ENCODE peak calls at places on chromosomes 2 and 18, in seven cellular contexts. O is mesothelial cell of epicardium; Y is heart left ventricle; L is activated CD8-positive, alpha-beta T cell treated with anti-CD3 and anti-CD28 coated beads for 36 hours; X is lower leg skin; J is AG10803; C is AG04450. Q is an unnamed sample.

GRCh38 chr2:28736034-28736433 is 15.6 kb upstream of the PPP1CB start:
- DNase-seq in J (peak), X (peak), L (no peak), Y (no peak), C (no peak), O (no peak), Q (no peak)

GRCh38 chr2:5696741-5697521 is 4.7 kb downstream of the SOX11 start:
- DNase-seq in L (no peak), X (no peak), J (peak), Y (no peak), O (no peak), C (no peak), Q (no peak)

GRCh38 chr2:48525269-48525943 is 4.5 kb upstream of the STON1 start:
- DNase-seq in J (peak), X (no peak), C (no peak), O (no peak), Y (no peak), L (no peak), Q (no peak)

GRCh38 chr2:201203916-201204654 is 21.1 kb downstream of the CASP10 start:
- DNase-seq in X (no peak), C (peak), J (peak), O (no peak), L (no peak), Y (no peak), Q (no peak)

GRCh38 chr2:203951366-203951902 is 14.9 kb downstream of the ICOS start:
- DNase-seq in C (no peak), L (peak), X (no peak), O (no peak), Y (no peak), J (no peak), Q (no peak)

GRCh38 chr2:182522930-182523541 is 96.2 kb upstream of the PDE1A start:
- DNase-seq in C (no peak), J (no peak), O (no peak), X (no peak), L (no peak), Y (no peak), Q (no peak)

GRCh38 chr2:73337828-73338227 is 44.5 kb upstream of the EGR4 start:
- DNase-seq in Y (no peak), C (no peak), J (no peak), X (no peak), L (no peak), O (no peak), Q (no peak)

GRCh38 chr2:241489733-241490443 is 18.5 kb downstream of the STK25 start:
- DNase-seq in Y (no peak), X (no peak), C (no peak), J (no peak), O (no peak), L (no peak), Q (no peak)

GRCh38 chr2:205911306-205911705 is 174.7 kb downstream of the INO80D start:
- DNase-seq in X (no peak), O (no peak), J (no peak), Y (no peak), C (no peak), L (no peak), Q (no peak)

GRCh38 chr2:11514081-11514730 is 19.6 kb upstream of the GREB1 start:
- DNase-seq in L (no peak), Y (no peak), O (no peak), J (no peak), C (no peak), X (no peak), Q (no peak)

GRCh38 chr2:202689898-202690297 is 55.1 kb downstream of the FAM117B start:
- DNase-seq in Y (no peak), C (no peak), X (no peak), L (no peak), J (no peak), O (no peak), Q (no peak)

GRCh38 chr2:222656544-222657446 is 903 bp upstream of the FARSB start:
- DNase-seq in L (peak), C (no peak), J (no peak), Y (no peak), O (no peak), X (no peak), Q (no peak)

GRCh38 chr2:222427606-222428320 is 3.4 kb downstream of the SGPP2 start:
- DNase-seq in J (no peak), X (no peak), O (no peak), L (no peak), Y (no peak), C (no peak), Q (no peak)

GRCh38 chr18:12968115-12968514 is 20.3 kb downstream of the SEH1L start:
- DNase-seq in J (no peak), Y (no peak), X (no peak), O (no peak), C (no peak), L (no peak), Q (no peak)

GRCh38 chr18:35775887-35776286 is 194.3 kb downstream of the GALNT1 start:
- DNase-seq in J (no peak), X (no peak), O (no peak), Y (no peak), L (no peak), C (no peak), Q (no peak)

GRCh38 chr2:178195390-178196166 is 1.3 kb downstream of the OSBPL6 start:
- DNase-seq in J (no peak), C (no peak), Y (no peak), O (no peak), X (no peak), L (no peak), Q (no peak)

GRCh38 chr2:112819081-112819480 is 17.5 kb downstream of the IL1B start:
- DNase-seq in L (no peak), O (no peak), J (no peak), Y (no peak), X (no peak), C (no peak), Q (no peak)

GRCh38 chr2:216339456-216340279 is 32.6 kb downstream of the MARCHF4 start:
- DNase-seq in J (peak), O (no peak), C (peak), L (no peak), X (no peak), Y (no peak), Q (no peak)

GRCh38 chr2:160063266-160063665 is 851 bp upstream of the PLA2R1 start:
- DNase-seq in O (no peak), J (no peak), C (no peak), L (no peak), X (no peak), Y (no peak), Q (no peak)

GRCh38 chr2:20434588-20435294 is 12.1 kb upstream of the RHOB start:
- DNase-seq in L (no peak), C (no peak), J (no peak), O (no peak), Y (no peak), X (no peak), Q (no peak)

GRCh38 chr2:227509824-227510619 is 38.1 kb downstream of the AGFG1 start:
- DNase-seq in X (no peak), J (peak), L (no peak), C (no peak), Y (no peak), O (no peak), Q (no peak)

GRCh38 chr2:9331704-9332103 is 91.6 kb downstream of the ITGB1BP1 start:
- DNase-seq in J (no peak), Y (no peak), X (no peak), C (no peak), L (no peak), O (peak), Q (no peak)

GRCh38 chr18:46627136-46627535 is 29.9 kb downstream of the LOXHD1 start:
- DNase-seq in J (no peak), X (no peak), Y (no peak), L (no peak), O (no peak), C (no peak), Q (no peak)

GRCh38 chr2:54287532-54287931 is 31.5 kb upstream of the TSPYL6 start:
- DNase-seq in O (no peak), Y (no peak), C (no peak), X (no peak), L (no peak), J (peak), Q (no peak)

GRCh38 chr2:232348936-232349335 is 29.6 kb upstream of the ALPP start:
- DNase-seq in X (no peak), Y (peak), L (no peak), J (no peak), O (no peak), C (no peak), Q (no peak)

GRCh38 chr2:179263015-179263414 is 1.6 kb downstream of the SESTD1 start:
- DNase-seq in X (no peak), C (no peak), O (no peak), J (peak), L (no peak), Y (no peak), Q (no peak)

GRCh38 chr2:143503280-143503679 is 374.1 kb downstream of the ARHGAP15 start:
- DNase-seq in O (no peak), L (no peak), X (no peak), C (no peak), J (peak), Y (no peak), Q (no peak)

GRCh38 chr2:31980674-31981356 is 30.0 kb downstream of the MEMO1 start:
- DNase-seq in X (no peak), L (no peak), O (no peak), Y (no peak), J (peak), C (no peak), Q (no peak)

GRCh38 chr2:37558622-37559021 is 112.8 kb downstream of the CDC42EP3 start:
- DNase-seq in L (no peak), C (no peak), Y (no peak), O (no peak), X (no peak), J (no peak), Q (no peak)

GRCh38 chr2:197183355-197183754 is 127.2 kb downstream of the ANKRD44 start:
- DNase-seq in Y (no peak), L (no peak), O (no peak), J (no peak), X (no peak), C (no peak), Q (no peak)

GRCh38 chr2:86512922-86513321 is 50.3 kb downstream of the CHMP3 start:
- DNase-seq in Y (no peak), J (no peak), O (no peak), L (no peak), X (no peak), C (no peak), Q (no peak)

GRCh38 chr2:66362651-66363050 is 72.3 kb upstream of the MEIS1 start:
- DNase-seq in X (no peak), O (no peak), L (no peak), J (no peak), Y (no peak), C (no peak), Q (no peak)

GRCh38 chr2:159124441-159124911 is 156.0 kb downstream of the TANC1 start:
- DNase-seq in C (peak), L (peak), O (no peak), X (no peak), J (peak), Y (no peak), Q (no peak)

GRCh38 chr2:31216734-31217133 is 581 bp downstream of the CAPN14 start:
- DNase-seq in C (no peak), J (no peak), X (no peak), O (no peak), L (no peak), Y (no peak), Q (no peak)

GRCh38 chr2:109487237-109487869 is 126.4 kb downstream of the SEPTIN10 start:
- DNase-seq in Y (no peak), O (no peak), X (no peak), C (peak), L (no peak), J (peak), Q (no peak)

GRCh38 chr2:217994776-217995274 is 8.0 kb downstream of the TNS1 start:
- DNase-seq in J (peak), C (peak), Y (peak), X (no peak), L (no peak), O (no peak), Q (no peak)

GRCh38 chr2:58070765-58071164 is 24.2 kb downstream of the VRK2 start:
- DNase-seq in C (no peak), Y (no peak), O (no peak), L (no peak), X (no peak), J (no peak), Q (no peak)
- TF ChIP-seq CTCF in C (no peak), Y (no peak), O (no peak), L (no peak), X (no peak), J (no peak), Q (no peak)

GRCh38 chr2:168378960-168379669 is 77.0 kb upstream of the CERS6 start:
- DNase-seq in C (no peak), O (no peak), Y (no peak), J (no peak), L (peak), X (no peak), Q (no peak)

GRCh38 chr2:168380500-168380899 is 75.6 kb upstream of the CERS6 start:
- DNase-seq in X (no peak), J (no peak), Y (no peak), L (no peak), O (no peak), C (no peak), Q (no peak)

GRCh38 chr2:168373468-168373867 is 82.6 kb upstream of the CERS6 start:
- DNase-seq in O (no peak), X (no peak), C (no peak), Y (no peak), J (no peak), L (no peak), Q (no peak)

GRCh38 chr2:168371273-168371992 is 84.6 kb upstream of the CERS6 start:
- DNase-seq in C (no peak), O (no peak), X (no peak), J (no peak), L (no peak), Y (no peak), Q (no peak)

GRCh38 chr2:168375195-168375798 is 80.8 kb upstream of the CERS6 start:
- DNase-seq in O (no peak), X (no peak), C (no peak), L (no peak), Y (no peak), J (peak), Q (no peak)
- TF ChIP-seq CTCF in O (no peak), X (no peak), C (peak), L (peak), Y (peak), J (peak), Q (no peak)

DNA sequence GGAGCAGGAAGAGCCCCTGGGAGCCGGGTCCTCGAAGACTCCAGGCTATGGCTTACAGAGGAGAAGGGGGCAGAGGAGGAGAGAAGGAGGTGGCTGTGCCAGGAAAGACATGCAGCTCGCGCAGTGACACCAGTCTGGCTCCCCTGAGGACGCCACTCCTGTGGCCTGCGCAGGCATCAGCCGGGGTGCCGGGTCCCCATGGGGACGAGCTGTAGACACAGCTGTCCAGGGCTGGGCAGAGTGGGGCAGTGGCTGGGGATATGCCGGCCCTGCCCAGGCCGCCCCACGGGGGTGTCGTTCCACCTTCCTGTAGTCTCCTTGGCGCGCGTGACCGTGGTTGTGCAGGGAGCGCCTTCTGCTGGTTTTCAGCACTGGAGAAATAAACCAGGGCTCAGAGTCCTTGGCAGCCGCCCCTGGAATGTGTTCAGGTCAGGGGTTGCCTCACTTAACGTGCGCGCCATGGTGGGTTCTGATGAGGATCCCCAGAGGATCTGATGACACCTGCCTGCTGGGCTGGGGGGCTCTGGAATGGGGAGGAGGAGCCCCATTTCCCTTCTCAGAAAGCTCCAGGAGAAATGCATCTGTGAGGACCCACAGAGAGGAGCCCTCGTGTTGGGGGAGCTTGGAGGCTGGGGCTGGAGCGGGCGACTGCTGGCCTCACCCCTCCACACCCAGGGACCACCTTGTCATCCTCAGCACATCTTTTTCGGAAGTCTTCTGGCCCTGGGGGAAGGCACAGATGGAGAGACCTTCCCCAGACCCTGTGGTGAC is 26.7 kb downstream of the RAMP1 start:
- DNase-seq in O (no peak), L (no peak), C (no peak), X (no peak), Y (peak), J (no peak), Q (no peak)
- TF ChIP-seq CTCF in O (no peak), L (no peak), C (no peak), X (no peak), Y (no peak), J (no peak), Q (no peak)

GRCh38 chr18:2083691-2084090 is 487.6 kb downstream of the METTL4 start:
- DNase-seq in X (no peak), L (peak), C (no peak), Y (no peak), O (no peak), J (no peak), Q (no peak)
- TF ChIP-seq CTCF in X (no peak), L (peak), C (no peak), Y (no peak), O (no peak), J (no peak), Q (no peak)

GRCh38 chr2:124953921-124954320 is 928.8 kb downstream of the CNTNAP5 start:
- DNase-seq in L (no peak), J (no peak), O (no peak), Y (no peak), X (no peak), C (no peak), Q (no peak)
- TF ChIP-seq CTCF in L (no peak), J (no peak), O (no peak), Y (no peak), X (no peak), C (no peak), Q (no peak)

DNA sequence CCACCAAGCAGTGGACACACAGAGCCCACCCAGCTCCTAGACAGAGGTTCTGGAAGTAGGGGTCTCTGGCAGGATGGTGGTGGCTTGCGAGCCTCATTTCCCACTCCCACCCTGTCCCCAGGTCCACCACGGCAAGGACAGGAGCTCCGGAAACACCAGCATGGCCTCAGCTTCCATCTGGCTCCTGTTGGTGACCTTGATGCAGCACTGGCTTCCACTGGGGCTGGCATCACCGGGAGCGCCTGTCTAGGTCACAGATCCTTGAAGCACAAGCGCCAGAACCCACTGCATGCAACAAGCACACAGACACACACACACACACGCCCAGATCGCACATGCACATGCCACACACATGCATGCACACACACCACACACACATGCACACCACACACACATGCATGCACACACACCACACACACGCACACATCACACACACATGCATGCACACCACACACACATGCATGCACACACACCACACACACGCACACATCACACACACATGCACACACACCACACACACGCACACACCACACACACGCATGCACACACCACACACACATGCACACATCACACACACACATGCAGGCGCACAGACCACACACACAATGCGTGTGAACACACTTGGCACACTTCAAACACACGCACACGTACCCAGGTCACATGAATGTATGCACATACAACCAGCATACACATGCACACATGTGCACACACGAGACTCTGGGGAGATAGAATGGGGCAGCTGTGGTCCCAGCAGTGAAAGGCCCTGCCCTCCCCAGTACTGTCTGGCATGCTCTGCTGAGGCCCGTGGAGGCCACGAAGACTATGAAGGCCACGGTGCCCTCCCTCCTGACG is 63.7 kb downstream of the TWIST2 start:
- DNase-seq in C (no peak), X (no peak), L (no peak), Y (no peak), O (no peak), J (no peak), Q (no peak)
- TF ChIP-seq CTCF in C (no peak), X (no peak), L (no peak), Y (no peak), O (no peak), J (no peak), Q (no peak)

Q was measured in omental fat pad.